ENCODE peak calls at places on chromosomes 16 and 17, in seven cellular contexts. E is CD4-positive, CD25-positive, alpha-beta regulatory T cell; C is GM23338; I is CD8-positive, alpha-beta T cell; Q is DMS79 treated with DMSO at 0.1 percent for 48 hours; L is fibroblast of villous mesenchyme; F is HCEC 1CT. R is an unnamed sample.
A peak's percentile ranks its signal among the peaks of the same experiment; 100 is the strongest.

GRCh38 chr17:77618173-77618572 is 340.3 kb upstream of the TNRC6C start:
- DNase-seq in I (peak; percentile 9), Q (no peak), L (no peak), C (no peak), F (no peak), E (no peak), R (no peak)

GRCh38 chr16:61818850-61819249 is 217.4 kb downstream of the CDH8 start:
- DNase-seq in I (no peak), C (no peak), E (no peak), Q (no peak), F (no peak), L (no peak), R (no peak)

GRCh38 chr17:34383225-34383615 is 20.2 kb upstream of the CCL1 start:
- DNase-seq in Q (no peak), F (no peak), I (no peak), E (no peak), L (no peak), C (no peak), R (no peak)

GRCh38 chr17:72387487-72387886 is 266.7 kb downstream of the SOX9 start:
- DNase-seq in I (no peak), E (no peak), F (peak; percentile 97), Q (no peak), C (no peak), L (peak; percentile 96), R (no peak)

GRCh38 chr17:35743911-35744328 is 9.1 kb downstream of the GAS2L2 start:
- DNase-seq in Q (no peak), E (no peak), F (no peak), I (no peak), C (peak; percentile 78), L (peak; percentile 48), R (peak; percentile 80)

GRCh38 chr16:23635958-23636357 is 5.2 kb downstream of the PALB2 start:
- DNase-seq in Q (no peak), C (no peak), L (peak; percentile 5), F (no peak), E (no peak), I (no peak), R (no peak)

GRCh38 chr16:23742761-23743160 is 12.1 kb upstream of the CHP2 start:
- DNase-seq in L (no peak), I (no peak), F (no peak), E (no peak), Q (no peak), C (peak; percentile 72), R (peak; percentile 33)

GRCh38 chr16:51181495-51181795 is 30.4 kb upstream of the SALL1 start:
- DNase-seq in C (peak; percentile 89), E (no peak), L (no peak), I (no peak), Q (no peak), F (no peak), R (peak; percentile 61)

GRCh38 chr16:89365044-89365467 is 125.3 kb downstream of the ANKRD11 start:
- DNase-seq in L (peak; percentile 82), Q (no peak), C (no peak), I (no peak), E (no peak), F (peak; percentile 43), R (no peak)

GRCh38 chr17:58520843-58521430 is 6.5 kb upstream of the MTMR4 start:
- DNase-seq in L (no peak), F (no peak), C (peak; percentile 83), Q (no peak), E (no peak), I (no peak), R (peak; percentile 38)

GRCh38 chr17:36657763-36658490 is 56.5 kb downstream of the MRM1 start:
- DNase-seq in F (no peak), I (peak; percentile 17), E (no peak), Q (peak; percentile 41), L (peak; percentile 8), C (peak; percentile 86), R (peak; percentile 85)

GRCh38 chr16:67537636-67538591 is 9.3 kb downstream of the RIPOR1 start:
- DNase-seq in I (peak; percentile 60), L (peak; percentile 35), F (no peak), E (peak; percentile 63), C (peak; percentile 52), Q (no peak), R (peak; percentile 78)

GRCh38 chr16:57044931-57045693 is 47.3 kb upstream of the CPNE2 start:
- DNase-seq in Q (no peak), C (no peak), E (no peak), F (no peak), I (no peak), L (peak; percentile 17), R (no peak)

GRCh38 chr16:75761111-75761510 is 34.8 kb upstream of the CPHXL start:
- DNase-seq in Q (no peak), F (no peak), I (no peak), L (peak; percentile 8), C (no peak), E (peak; percentile 3), R (no peak)

GRCh38 chr16:4874686-4875085 is 27.4 kb downstream of the UBN1 start:
- DNase-seq in C (no peak), F (no peak), I (no peak), L (no peak), E (no peak), Q (no peak), R (no peak)

GRCh38 chr16:66612422-66612821 is 7.9 kb downstream of the CMTM3 start:
- DNase-seq in F (no peak), Q (no peak), E (no peak), L (no peak), C (no peak), I (no peak), R (no peak)

GRCh38 chr16:77657016-77657415 is 65.3 kb upstream of the NUDT7 start:
- DNase-seq in L (peak; percentile 65), E (no peak), F (peak; percentile 21), Q (no peak), I (no peak), C (peak; percentile 79), R (peak; percentile 50)

GRCh38 chr17:34556384-34556783 is 23.0 kb upstream of the TMEM132E start:
- DNase-seq in I (no peak), L (peak; percentile 11), Q (no peak), C (peak; percentile 87), F (no peak), E (no peak), R (peak; percentile 76)